ENCODE peak calls at places on chromosome 6, in seven cellular contexts. K, G, I, E, Q, W and Y are unnamed samples.

GRCh38 chr6:132218063-132218696 is 183.1 kb downstream of the MOXD1 start:
- DNase-seq in I (no peak), W (no peak), G (no peak), E (peak), K (peak), Q (no peak), Y (no peak)

GRCh38 chr6:40947876-40948514 is 91.0 kb downstream of the UNC5CL start:
- DNase-seq in K (peak), Q (no peak), E (no peak), G (no peak), W (no peak), I (no peak), Y (no peak)

GRCh38 chr6:163309491-163310026 is 105.0 kb upstream of the QKI start:
- DNase-seq in I (no peak), G (no peak), K (peak), Q (no peak), E (no peak), W (no peak), Y (no peak)

GRCh38 chr6:55957961-55958422 is 82.6 kb upstream of the BMP5 start:
- DNase-seq in Q (no peak), I (no peak), E (no peak), G (no peak), K (peak), W (no peak), Y (no peak)

GRCh38 chr6:133610974-133611373 is 277.9 kb upstream of the TCF21 start:
- DNase-seq in I (no peak), W (no peak), K (no peak), Q (no peak), E (no peak), G (no peak), Y (no peak)

GRCh38 chr6:40349566-40350192 is 237.5 kb downstream of the LRFN2 start:
- DNase-seq in E (no peak), W (no peak), K (no peak), Q (no peak), G (no peak), I (no peak), Y (no peak)

GRCh38 chr6:39128106-39128505 is 13.1 kb upstream of the SAYSD1 start:
- DNase-seq in E (no peak), I (no peak), W (no peak), Q (no peak), K (no peak), G (no peak), Y (no peak)

GRCh38 chr6:43833223-43833995 is 63.4 kb downstream of the VEGFA start:
- DNase-seq in I (no peak), Q (peak), G (no peak), W (no peak), E (no peak), K (peak), Y (no peak)

GRCh38 chr6:166619912-166620311 is 7.1 kb downstream of the RPS6KA2 start:
- DNase-seq in E (no peak), W (no peak), K (peak), I (no peak), Q (no peak), G (no peak), Y (peak)

GRCh38 chr6:138590796-138591709 is 91.8 kb upstream of the NHSL1 start:
- DNase-seq in K (peak), I (no peak), Q (peak), G (peak), W (no peak), E (peak), Y (peak)

GRCh38 chr6:57019434-57019833 is 27.1 kb upstream of the KIAA1586 start:
- DNase-seq in W (no peak), Q (no peak), G (no peak), E (no peak), I (no peak), K (no peak), Y (no peak)

GRCh38 chr6:166456360-166457156 is 73.8 kb upstream of the MPC1 start:
- DNase-seq in E (peak), Q (no peak), G (peak), W (no peak), I (no peak), K (peak), Y (peak)

GRCh38 chr6:121515615-121516265 is 80.3 kb downstream of the GJA1 start:
- DNase-seq in I (no peak), E (no peak), Q (no peak), G (no peak), W (no peak), K (peak), Y (no peak)

GRCh38 chr6:43120938-43121913 is 45.1 kb downstream of the PTK7 start:
- DNase-seq in W (no peak), I (peak), E (no peak), K (peak), G (no peak), Q (peak), Y (peak)

GRCh38 chr6:168102093-168102985 is 23.3 kb upstream of the FRMD1 start:
- DNase-seq in Q (no peak), G (no peak), K (no peak), E (no peak), W (no peak), I (no peak), Y (no peak)

GRCh38 chr6:20833881-20834515 is 299.7 kb downstream of the CDKAL1 start:
- DNase-seq in Q (no peak), I (no peak), W (no peak), K (no peak), E (no peak), G (no peak), Y (no peak)

GRCh38 chr6:34022873-34023255 is 123.0 kb downstream of the GRM4 start:
- DNase-seq in E (no peak), I (no peak), Q (no peak), K (no peak), W (peak), G (no peak), Y (no peak)

GRCh38 chr6:151494235-151494950 is 576 bp downstream of the CCDC170 start:
- DNase-seq in E (no peak), G (no peak), K (peak), I (peak), W (no peak), Q (peak), Y (peak)

GRCh38 chr6:10446548-10446947 is 31.7 kb upstream of the TFAP2A start:
- DNase-seq in W (no peak), I (no peak), Q (no peak), E (no peak), K (no peak), G (no peak), Y (no peak)

GRCh38 chr6:150599199-150600002 is at the start of gene PLEKHG1:
- DNase-seq in Q (peak), I (peak), E (peak), W (peak), K (no peak), G (no peak), Y (peak)

GRCh38 chr6:148358196-148358785 is 15.7 kb downstream of the SASH1 start:
- DNase-seq in E (peak), Q (peak), K (peak), W (no peak), I (no peak), G (no peak), Y (peak)

GRCh38 chr6:24581084-24581669 is 64.8 kb downstream of the KIAA0319 start:
- DNase-seq in W (peak), I (peak), G (no peak), K (peak), E (peak), Q (peak), Y (peak)

GRCh38 chr6:111030008-111031006 is 48.5 kb downstream of the RPF2 start:
- DNase-seq in Q (peak), W (peak), K (no peak), E (peak), I (no peak), G (no peak), Y (no peak)

GRCh38 chr6:22043284-22043962 is 253.4 kb downstream of the PRL start:
- DNase-seq in K (peak), I (no peak), Q (no peak), W (no peak), G (no peak), E (no peak), Y (peak)

GRCh38 chr6:139173172-139173571 is 38.3 kb downstream of the HECA start:
- DNase-seq in G (no peak), E (peak), K (peak), W (no peak), Q (no peak), I (no peak), Y (no peak)

GRCh38 chr6:7758456-7758855 is 32.6 kb downstream of the BMP6 start:
- DNase-seq in I (no peak), G (no peak), K (peak), E (no peak), Q (no peak), W (no peak), Y (no peak)

GRCh38 chr6:155528982-155529453 is 73.4 kb upstream of the NOX3 start:
- DNase-seq in E (peak), K (peak), W (no peak), I (no peak), Q (peak), G (no peak), Y (no peak)

GRCh38 chr6:82114748-82115147 is 132.8 kb downstream of the IBTK start:
- DNase-seq in G (no peak), I (no peak), Q (no peak), W (no peak), E (no peak), K (no peak), Y (no peak)

GRCh38 chr6:130518588-130518987 is 152.8 kb downstream of the TMEM200A start:
- DNase-seq in K (no peak), W (no peak), I (no peak), E (no peak), G (no peak), Q (no peak), Y (no peak)

GRCh38 chr6:140979642-140980091 is 1153.1 kb upstream of the GJE1 start:
- DNase-seq in I (no peak), E (no peak), Q (peak), K (peak), W (no peak), G (no peak), Y (peak)

GRCh38 chr6:165556116-165556843 is 106.8 kb downstream of the PDE10A start:
- DNase-seq in W (no peak), G (no peak), I (no peak), K (peak), Q (no peak), E (no peak), Y (no peak)

GRCh38 chr6:89895273-89895874 is 1.1 kb downstream of the GJA10 start:
- DNase-seq in Q (peak), I (no peak), E (peak), G (no peak), W (no peak), K (peak), Y (no peak)

GRCh38 chr6:64860203-64860602 is 846.8 kb downstream of the EYS start:
- DNase-seq in Q (no peak), K (no peak), G (no peak), W (no peak), I (no peak), E (no peak), Y (no peak)

GRCh38 chr6:25490018-25490865 is 161.8 kb upstream of the SCGN start:
- DNase-seq in W (peak), G (peak), I (peak), K (peak), E (peak), Q (peak), Y (peak)

GRCh38 chr6:96521267-96521624 is 360 bp upstream of the UFL1 start:
- DNase-seq in G (no peak), Q (no peak), W (no peak), K (no peak), E (no peak), I (no peak), Y (no peak)

DNA sequence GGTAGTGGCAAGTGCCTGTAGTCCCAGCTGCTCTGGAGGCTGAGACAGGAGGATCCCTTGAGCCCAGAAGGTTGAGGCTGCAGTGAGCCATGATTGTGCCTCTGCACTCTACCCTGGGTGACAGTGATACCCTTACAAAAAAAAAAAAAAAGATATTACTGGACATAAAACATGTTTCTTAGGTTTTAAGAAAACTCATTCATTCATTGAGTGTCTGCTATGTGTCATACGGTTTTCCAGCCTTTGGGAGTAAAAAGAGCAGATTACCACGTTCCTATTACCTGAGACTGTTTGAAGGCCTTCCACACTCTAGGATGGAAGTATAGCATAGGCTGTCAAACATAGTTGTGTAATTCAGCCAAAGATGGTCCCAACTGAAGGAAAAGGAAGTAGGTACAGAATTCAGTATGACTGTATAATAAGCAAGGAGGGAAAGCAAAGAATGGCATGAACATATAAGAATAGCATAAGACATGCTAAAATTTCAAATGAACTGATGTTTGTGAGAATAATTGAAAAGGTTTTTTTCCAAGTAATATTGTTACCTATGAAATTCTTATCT is 22.0 kb downstream of the STXBP5 start:
- DNase-seq in W (no peak), G (no peak), K (no peak), E (peak), Q (no peak), I (no peak), Y (no peak)
- TF ChIP-seq POLR2A in W (no peak), G (no peak), K (no peak), E (no peak), Q (no peak), I (no peak), Y (no peak)

GRCh38 chr6:32192608-32193039 is at the start of gene GPSM3:
- DNase-seq in E (peak), Q (no peak), I (peak), K (peak), G (peak), W (peak), Y (no peak)
- TF ChIP-seq POLR2A in E (peak), Q (no peak), I (no peak), K (no peak), G (peak), W (no peak), Y (no peak)

GRCh38 chr6:107115695-107116327 is 496 bp upstream of the BEND3 start:
- DNase-seq in Q (peak), K (no peak), E (peak), G (no peak), I (peak), W (peak), Y (peak)
- TF ChIP-seq POLR2A in Q (no peak), K (no peak), E (peak), G (no peak), I (no peak), W (no peak), Y (no peak)

GRCh38 chr6:129490551-129491245 is 219.3 kb downstream of the ARHGAP18 start:
- DNase-seq in Q (peak), K (peak), W (no peak), E (peak), G (peak), I (no peak), Y (peak)
- TF ChIP-seq POLR2A in Q (no peak), K (peak), W (no peak), E (no peak), G (no peak), I (no peak), Y (peak)

GRCh38 chr6:28139860-28140500 is 1.7 kb upstream of the ZKSCAN8 start:
- DNase-seq in G (no peak), I (no peak), K (no peak), E (no peak), W (no peak), Q (no peak), Y (no peak)

GRCh38 chr6:28140616-28141015 is 1.1 kb upstream of the ZKSCAN8 start:
- DNase-seq in E (no peak), W (no peak), Q (no peak), G (no peak), I (no peak), K (no peak), Y (no peak)

GRCh38 chr6:28142446-28142845 is 763 bp downstream of the ZKSCAN8 start:
- DNase-seq in K (peak), Q (no peak), G (no peak), W (no peak), E (peak), I (no peak), Y (no peak)

GRCh38 chr6:28137458-28138020 is 4.1 kb upstream of the ZKSCAN8 start:
- DNase-seq in K (peak), G (peak), I (no peak), W (no peak), E (peak), Q (no peak), Y (no peak)

DNA sequence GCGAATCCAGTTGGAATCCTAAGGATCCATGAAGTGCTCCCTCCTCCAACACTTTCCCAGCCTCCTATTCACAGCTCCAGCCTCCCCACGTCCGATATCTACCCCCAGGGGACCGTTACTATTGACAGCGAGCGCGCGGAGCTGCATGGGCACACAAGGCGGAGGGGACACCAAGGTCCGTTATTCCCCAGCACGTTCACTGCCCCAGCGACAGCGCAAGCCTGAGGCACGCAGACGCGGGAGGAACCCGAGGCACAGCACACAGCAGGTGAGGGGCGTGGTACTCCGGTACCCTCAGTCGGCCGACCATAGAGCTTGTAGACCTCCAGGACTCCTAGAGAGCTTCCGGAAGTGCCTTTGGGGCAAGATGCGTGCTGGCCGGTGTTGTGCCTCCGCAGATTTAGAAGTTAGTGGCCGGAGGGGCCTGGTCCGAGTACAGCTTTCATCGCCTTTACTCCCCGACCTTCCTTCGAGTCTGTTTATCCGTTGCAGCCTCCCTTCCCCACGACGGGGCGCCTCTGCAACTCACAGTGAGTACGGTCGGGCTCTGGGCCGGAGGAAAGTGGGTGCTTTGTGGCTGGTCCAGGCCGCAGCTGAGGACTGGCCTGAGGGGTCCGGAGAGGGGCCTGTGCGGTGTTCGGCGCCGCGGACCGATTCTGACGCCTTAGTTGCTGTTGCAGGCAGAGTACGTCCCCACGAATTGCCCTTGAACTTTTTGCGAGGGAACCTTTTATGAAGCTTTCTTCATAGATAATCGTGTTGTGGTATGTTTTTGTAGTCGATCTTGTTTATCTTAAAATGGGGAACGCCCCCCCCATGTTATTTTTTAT is at the start of gene ZKSCAN8:
- DNase-seq in I (peak), W (peak), Q (peak), G (peak), K (peak), E (peak), Y (peak)
- TF ChIP-seq POLR2A in I (no peak), W (no peak), Q (peak), G (peak), K (peak), E (peak), Y (no peak)

GRCh38 chr6:161271343-161272019 is 2.4 kb downstream of the AGPAT4 start:
- DNase-seq in K (no peak), E (peak), G (no peak), I (no peak), Q (no peak), W (no peak), Y (no peak)

GRCh38 chr6:161273356-161273751 is 507 bp downstream of the AGPAT4 start:
- DNase-seq in W (no peak), Q (no peak), I (no peak), K (peak), E (peak), G (no peak), Y (peak)

GRCh38 chr6:161274488-161274858 is 612 bp upstream of the AGPAT4 start:
- DNase-seq in W (no peak), I (no peak), G (no peak), Q (no peak), K (no peak), E (no peak), Y (no peak)

GRCh38 chr6:161272600-161273355 is 1.1 kb downstream of the AGPAT4 start:
- DNase-seq in I (no peak), G (no peak), K (peak), Q (no peak), W (no peak), E (no peak), Y (no peak)

GRCh38 chr6:161273752-161274487 is at the start of gene AGPAT4:
- DNase-seq in E (peak), I (no peak), K (peak), Q (peak), G (peak), W (no peak), Y (peak)
- TF ChIP-seq POLR2A in E (peak), I (no peak), K (peak), Q (no peak), G (peak), W (no peak), Y (peak)